ENCODE peak calls at places on chromosomes 2 and 18, in six cellular contexts. X is trophoblast cell, M is H9, E is IMR-90, D is neuronal stem cell, G is H1. F is an unnamed sample.

GRCh38 chr2:23772684-23773083 is 154.2 kb downstream of the ATAD2B start:
- DNase-seq in E (no peak), X (no peak), G (no peak), M (no peak), D (no peak), F (no peak)

GRCh38 chr18:69838620-69839411 is 108.9 kb downstream of the CD226 start:
- DNase-seq in E (no peak), M (peak), D (no peak), G (peak), X (no peak), F (no peak)

GRCh38 chr2:28707592-28707991 is 44.0 kb upstream of the PPP1CB start:
- DNase-seq in E (no peak), M (no peak), X (no peak), G (no peak), D (no peak), F (no peak)

GRCh38 chr2:75464348-75464946 is 96.3 kb downstream of the EVA1A start:
- DNase-seq in X (no peak), D (no peak), G (no peak), M (no peak), E (peak), F (peak)

GRCh38 chr2:69298261-69298660 is 88.8 kb downstream of the GFPT1 start:
- DNase-seq in M (no peak), G (no peak), E (peak), D (no peak), X (no peak), F (peak)

GRCh38 chr18:2570772-2571199 is 519 bp downstream of the METTL4 start:
- DNase-seq in M (peak), E (peak), D (no peak), X (peak), G (peak), F (peak)

GRCh38 chr2:191838526-191838925 is 8.4 kb downstream of the CAVIN2 start:
- DNase-seq in X (no peak), D (no peak), M (no peak), G (no peak), E (no peak), F (no peak)

GRCh38 chr2:62760555-62760954 is 55.0 kb downstream of the EHBP1 start:
- DNase-seq in G (no peak), M (no peak), D (no peak), E (peak), X (peak), F (peak)

GRCh38 chr18:46832856-46833255 is 76.0 kb upstream of the ST8SIA5 start:
- DNase-seq in D (no peak), E (no peak), X (no peak), G (no peak), M (no peak), F (no peak)

GRCh38 chr2:108998911-108999310 is 9.9 kb upstream of the EDAR start:
- DNase-seq in M (no peak), G (no peak), D (no peak), E (peak), X (no peak), F (no peak)

GRCh38 chr18:3262234-3263171 is 570 bp downstream of the MYL12B start:
- DNase-seq in E (no peak), M (no peak), X (peak), G (peak), D (no peak), F (peak)

GRCh38 chr2:220955776-220956175 is 616.3 kb downstream of the EPHA4 start:
- DNase-seq in D (no peak), E (no peak), X (no peak), G (no peak), M (no peak), F (no peak)

GRCh38 chr2:10584843-10585475 is 104.8 kb downstream of the NOL10 start:
- DNase-seq in M (no peak), D (peak), G (no peak), E (peak), X (no peak), F (peak)

GRCh38 chr2:236627846-236628245 is 58.2 kb downstream of the ACKR3 start:
- DNase-seq in D (no peak), X (no peak), M (no peak), E (no peak), G (no peak), F (no peak)

GRCh38 chr2:237700583-237701032 is 73.2 kb downstream of the LRRFIP1 start:
- DNase-seq in G (no peak), E (peak), M (no peak), D (no peak), X (no peak), F (peak)

GRCh38 chr2:42792583-42793313 is at the start of gene HAAO:
- DNase-seq in G (peak), M (peak), D (peak), X (no peak), E (no peak), F (peak)

GRCh38 chr18:80046431-80046830 is 12.2 kb downstream of the RBFA start:
- DNase-seq in X (no peak), G (no peak), M (no peak), E (no peak), D (no peak), F (no peak)
- H3K14ac ChIP-seq in X (no peak), G (no peak), M (no peak), E (no peak), D (no peak), F (no peak)

DNA sequence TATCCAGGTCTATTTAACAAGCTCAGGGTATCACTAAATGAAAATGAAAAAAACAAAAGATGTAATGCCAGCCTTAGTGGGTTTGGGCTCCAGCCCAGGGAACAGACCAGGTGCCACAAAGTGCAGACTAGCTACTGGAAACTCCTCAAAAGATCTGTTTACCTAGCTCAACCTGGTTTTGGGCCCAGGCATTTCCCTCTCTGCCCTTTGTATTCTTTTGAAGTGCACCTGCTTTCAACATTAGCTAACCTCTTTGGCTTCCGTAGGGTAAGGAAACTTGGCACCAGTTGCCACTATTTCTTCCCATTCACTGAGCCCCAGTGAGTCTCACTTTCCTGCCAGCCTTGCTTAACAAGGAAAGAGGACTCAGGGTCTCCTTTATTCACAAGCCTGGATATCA is 123.6 kb upstream of the CDCA7 start:
- DNase-seq in X (no peak), E (no peak), D (no peak), G (no peak), M (no peak), F (no peak)
- H3K27ac ChIP-seq in X (no peak), E (no peak), D (no peak), G (no peak), M (no peak), F (no peak)

DNA sequence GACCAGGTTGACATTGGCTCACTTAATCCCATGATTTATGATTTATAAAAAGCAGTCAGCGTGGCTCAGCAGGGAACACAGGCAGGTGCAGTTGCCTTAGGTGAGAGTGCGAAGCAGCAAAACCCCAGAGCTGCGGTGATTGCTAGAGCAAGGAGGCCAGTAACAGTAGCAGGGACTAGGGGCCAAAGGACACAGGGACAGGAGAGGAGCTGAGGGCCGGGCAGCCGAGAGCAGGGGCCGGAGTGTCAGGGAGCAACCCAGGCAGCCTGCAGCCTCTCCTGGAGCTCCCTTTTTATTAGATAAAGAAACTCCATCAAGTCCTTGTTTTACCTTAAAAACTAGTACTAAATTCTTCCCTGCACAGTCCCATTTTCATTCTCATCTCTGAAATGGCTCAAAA is 4.3 kb downstream of the MC2R start:
- DNase-seq in D (no peak), X (no peak), M (no peak), E (no peak), G (peak), F (no peak)
- H3K14ac ChIP-seq in D (no peak), X (no peak), M (peak), E (no peak), G (no peak), F (no peak)

GRCh38 chr2:152497481-152498052 is 162.6 kb downstream of the FMNL2 start:
- DNase-seq in D (no peak), M (no peak), G (no peak), X (peak), E (peak), F (peak)

GRCh38 chr2:152500777-152501176 is 165.8 kb downstream of the FMNL2 start:
- DNase-seq in X (no peak), D (no peak), E (no peak), M (no peak), G (no peak), F (no peak)

GRCh38 chr2:152499921-152500320 is 164.9 kb downstream of the FMNL2 start:
- DNase-seq in M (no peak), X (no peak), E (peak), D (no peak), G (no peak), F (peak)

GRCh38 chr2:152500336-152500735 is 165.4 kb downstream of the FMNL2 start:
- DNase-seq in D (no peak), E (no peak), M (no peak), G (no peak), X (no peak), F (no peak)

DNA sequence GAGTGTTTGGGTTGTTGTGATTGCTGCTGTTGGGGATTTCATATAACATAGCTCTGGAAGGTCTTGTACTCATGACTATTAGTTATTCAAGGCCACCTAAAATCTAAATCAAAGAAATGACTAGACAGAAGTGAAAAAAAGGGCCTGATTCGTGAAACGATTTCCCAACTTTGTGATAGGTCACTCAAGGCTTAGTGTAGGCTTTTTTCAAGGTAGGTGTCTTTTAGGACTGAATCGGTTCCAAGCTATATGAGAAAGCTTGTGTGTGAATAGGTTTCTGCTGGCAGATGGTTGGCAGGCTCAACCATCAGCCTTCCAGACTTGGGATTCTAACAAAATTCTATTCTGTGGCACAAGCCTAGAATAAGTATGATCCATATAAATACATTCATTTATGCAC is 164.4 kb downstream of the FMNL2 start:
- DNase-seq in E (no peak), M (no peak), X (no peak), G (no peak), D (no peak), F (peak)
- H3K27ac ChIP-seq in E (no peak), M (no peak), X (no peak), G (no peak), D (no peak), F (peak)

GRCh38 chr2:215790548-215791421 is 222.6 kb downstream of the MREG start:
- DNase-seq in G (no peak), E (no peak), X (no peak), M (no peak), D (no peak), F (no peak)
- H3K14ac ChIP-seq in G (no peak), E (no peak), X (peak), M (no peak), D (no peak), F (no peak)

DNA sequence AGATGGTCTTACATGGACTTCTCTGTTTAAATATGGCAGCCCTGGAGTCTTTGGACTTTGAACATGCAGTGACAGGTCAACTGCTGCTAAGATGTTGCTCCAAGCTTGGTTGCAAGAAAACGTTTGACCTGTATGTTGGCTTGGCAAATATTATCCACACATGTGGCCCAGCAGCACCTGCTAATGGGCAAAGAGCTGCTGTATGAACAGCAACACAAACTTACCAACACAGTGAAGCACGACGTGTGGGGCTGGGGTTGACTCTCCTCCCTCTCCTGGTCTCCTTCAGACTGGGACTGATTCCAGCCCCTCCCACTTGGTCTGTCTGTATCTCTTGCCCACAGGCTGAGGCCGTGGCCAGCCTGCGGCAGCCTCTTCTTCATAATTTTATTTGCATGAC is 3.8 kb downstream of the KCNE4 start:
- DNase-seq in M (no peak), E (no peak), D (no peak), G (no peak), X (no peak), F (peak)
- H3K27ac ChIP-seq in M (no peak), E (no peak), D (no peak), G (no peak), X (no peak), F (no peak)